ENCODE peak calls at places on chromosomes 12 and 14, in seven cellular contexts. J is IMR-90, D is mesendoderm, K is mesenchymal stem cell, Z is neuronal stem cell, F is H9, T is trophoblast cell. X is an unnamed sample.

GRCh38 chr12:45473636-45474035 is 255.9 kb upstream of the ARID2 start:
- DNase-seq in T (peak; percentile 13), F (no peak), Z (no peak), J (no peak), K (no peak), D (peak; percentile 27), X (no peak)

GRCh38 chr14:89247457-89248122 is 169.4 kb downstream of the FOXN3 start:
- DNase-seq in J (no peak), Z (no peak), K (no peak), F (no peak), T (peak; percentile 38), D (no peak), X (no peak)

GRCh38 chr12:43210437-43211197 is 341.4 kb downstream of the ADAMTS20 start:
- DNase-seq in K (peak; percentile 7), F (no peak), T (no peak), D (no peak), Z (no peak), J (peak; percentile 67), X (no peak)

GRCh38 chr12:111105294-111105693 is 184.9 kb upstream of the MYL2 start:
- DNase-seq in Z (no peak), J (no peak), F (no peak), K (no peak), D (peak; percentile 52), T (no peak), X (no peak)

GRCh38 chr12:47024463-47024862 is 55.0 kb upstream of the PCED1B start:
- DNase-seq in T (no peak), D (no peak), Z (no peak), K (no peak), F (no peak), J (peak; percentile 50), X (no peak)

GRCh38 chr14:21039585-21040369 is 2.4 kb upstream of the RNASE7 start:
- DNase-seq in T (peak; percentile 59), F (peak; percentile 61), K (peak; percentile 76), D (peak; percentile 86), Z (peak; percentile 44), J (peak; percentile 67), X (peak; percentile 53)

GRCh38 chr12:34405286-34406227 is 383.3 kb downstream of the ALG10 start:
- DNase-seq in Z (no peak), F (peak; percentile 12), D (no peak), K (no peak), J (no peak), T (no peak), X (no peak)

GRCh38 chr12:64737539-64737938 is 21.7 kb downstream of the GNS start:
- DNase-seq in K (no peak), J (no peak), D (peak; percentile 68), F (no peak), T (peak; percentile 21), Z (no peak), X (no peak)

GRCh38 chr14:65103150-65103760 is 938 bp upstream of the MAX start:
- DNase-seq in K (peak; percentile 25), J (peak; percentile 27), Z (no peak), F (no peak), T (peak; percentile 29), D (peak; percentile 18), X (no peak)

GRCh38 chr14:62039871-62040270 is 277.7 kb downstream of the SNAPC1 start:
- DNase-seq in Z (no peak), T (peak; percentile 53), F (no peak), D (no peak), K (no peak), J (peak; percentile 26), X (no peak)

GRCh38 chr14:57389646-57390036 is 745 bp upstream of the NAA30 start:
- DNase-seq in K (no peak), D (peak; percentile 59), Z (no peak), T (peak; percentile 2), J (no peak), F (peak; percentile 51), X (no peak)

GRCh38 chr12:105221588-105222325 is 14.2 kb downstream of the APPL2 start:
- DNase-seq in D (no peak), Z (no peak), J (no peak), T (no peak), K (no peak), F (no peak), X (no peak)

GRCh38 chr12:67811437-67812361 is 163.2 kb downstream of the DYRK2 start:
- DNase-seq in F (no peak), T (no peak), K (peak; percentile 53), Z (no peak), J (peak; percentile 93), D (peak; percentile 56), X (no peak)

GRCh38 chr12:119659289-119659897 is 8.5 kb upstream of the PRKAB1 start:
- DNase-seq in D (no peak), T (peak; percentile 82), J (peak; percentile 24), F (no peak), Z (peak; percentile 35), K (peak; percentile 44), X (no peak)

GRCh38 chr12:14955876-14956811 is 5.3 kb downstream of the ARHGDIB start:
- DNase-seq in D (no peak), T (no peak), K (no peak), J (no peak), F (no peak), Z (no peak), X (no peak)

GRCh38 chr12:95674088-95674595 is 116.4 kb downstream of the NTN4 start:
- DNase-seq in K (no peak), F (no peak), D (no peak), J (no peak), T (no peak), Z (no peak), X (no peak)

GRCh38 chr12:65511134-65511912 is 232.8 kb downstream of the MSRB3 start:
- DNase-seq in D (no peak), Z (peak; percentile 8), F (no peak), K (no peak), J (no peak), T (no peak), X (no peak)

GRCh38 chr14:64684091-64684490 is 20.1 kb upstream of the PLEKHG3 start:
- DNase-seq in Z (no peak), T (no peak), K (peak; percentile 87), J (peak; percentile 73), D (no peak), F (no peak), X (no peak)

GRCh38 chr14:21087294-21088091 is 11.0 kb downstream of the ZNF219 start:
- DNase-seq in D (peak; percentile 99), F (peak; percentile 90), J (peak; percentile 98), K (peak; percentile 92), Z (peak; percentile 74), T (peak; percentile 38), X (no peak)

GRCh38 chr12:116263844-116264243 is 13.6 kb downstream of the MED13L start:
- DNase-seq in J (no peak), T (peak; percentile 49), Z (no peak), D (peak; percentile 53), K (no peak), F (no peak), X (no peak)

GRCh38 chr12:121638298-121639202 is 12.2 kb downstream of the ORAI1 start:
- DNase-seq in J (no peak), K (no peak), F (no peak), T (peak; percentile 54), D (no peak), Z (no peak), X (no peak)

GRCh38 chr12:105409881-105410471 is 79.5 kb downstream of the C12orf75 start:
- DNase-seq in T (no peak), D (no peak), F (no peak), J (no peak), Z (no peak), K (no peak), X (no peak)

GRCh38 chr14:102935756-102936155 is 13.3 kb downstream of the AMN start:
- DNase-seq in K (no peak), J (no peak), F (no peak), D (no peak), Z (no peak), T (no peak), X (no peak)

GRCh38 chr12:26847431-26847830 is 14.4 kb upstream of the ITPR2 start:
- DNase-seq in D (no peak), J (no peak), Z (no peak), T (peak; percentile 94), K (no peak), F (no peak), X (no peak)

GRCh38 chr12:106122004-106122403 is 16.8 kb downstream of the NUAK1 start:
- DNase-seq in J (no peak), D (no peak), Z (no peak), F (no peak), T (no peak), K (no peak), X (no peak)

GRCh38 chr12:112418248-112418595 is 525 bp upstream of the PTPN11 start:
- DNase-seq in D (no peak), Z (no peak), F (no peak), T (no peak), K (no peak), J (peak; percentile 11), X (no peak)

GRCh38 chr14:35441160-35441559 is 36.6 kb upstream of the NFKBIA start:
- DNase-seq in K (no peak), T (no peak), Z (no peak), J (no peak), F (no peak), D (no peak), X (no peak)

DNA sequence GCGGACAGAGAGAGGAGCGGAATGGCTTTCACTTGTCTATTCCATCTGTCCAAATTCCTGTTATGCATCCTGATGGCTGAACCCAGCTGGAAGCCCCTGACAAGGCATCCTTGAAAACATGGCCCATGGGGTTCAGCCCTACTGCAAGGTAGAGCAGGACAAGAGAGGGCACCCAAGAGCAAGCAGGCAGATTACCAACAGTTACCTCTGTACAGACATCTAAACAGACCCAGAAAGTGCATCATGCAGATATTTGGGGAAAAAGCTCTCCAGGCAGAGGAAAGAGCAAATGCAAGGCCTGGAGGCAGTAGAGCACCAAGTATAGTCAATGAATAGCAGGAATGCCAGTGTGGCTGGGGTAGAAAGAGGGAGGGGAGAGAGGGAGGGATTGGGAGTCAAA is 407.5 kb downstream of the PCNX1 start:
- DNase-seq in K (no peak), J (no peak), F (peak; percentile 31), Z (no peak), D (peak; percentile 26), T (no peak), X (no peak)
- H2AK5ac ChIP-seq in K (no peak overlapping the region), J (no peak overlapping the region), F (no peak overlapping the region), Z (no peak overlapping the region), D (no peak overlapping the region), T (no peak overlapping the region), X (no peak overlapping the region)

DNA sequence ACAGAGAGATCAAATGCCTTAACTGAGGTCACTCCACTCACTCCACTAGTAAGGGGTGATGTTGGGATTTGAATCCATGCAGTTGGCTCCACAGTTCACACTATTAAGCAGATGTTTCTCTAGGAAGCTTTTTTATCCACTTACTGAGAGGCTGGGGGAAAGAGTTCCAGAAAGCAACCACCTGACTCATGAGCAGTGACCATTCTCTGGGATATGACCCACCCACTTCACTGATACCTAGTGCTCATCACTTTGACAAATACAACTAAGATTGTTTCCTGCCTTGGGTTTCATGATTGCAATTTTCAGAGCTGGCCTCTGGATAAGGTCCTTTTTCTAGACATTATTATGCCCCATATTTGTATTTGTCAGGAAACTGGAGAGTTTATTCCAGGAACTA is 152.1 kb upstream of the PLEKHG7 start:
- DNase-seq in Z (no peak), T (no peak), K (no peak), F (no peak), D (no peak), J (no peak), X (no peak)
- H2AK5ac ChIP-seq in Z (no peak overlapping the region), T (no peak overlapping the region), K (no peak overlapping the region), F (no peak overlapping the region), D (no peak overlapping the region), J (no peak overlapping the region), X (no peak overlapping the region)

GRCh38 chr12:79083181-79083580 is 218.6 kb downstream of the SYT1 start:
- DNase-seq in T (no peak), J (peak; percentile 7), Z (no peak), K (no peak), D (peak; percentile 27), F (no peak), X (no peak)
- H2AK5ac ChIP-seq in T (no peak overlapping the region), J (no peak overlapping the region), Z (no peak overlapping the region), K (no peak overlapping the region), D (no peak overlapping the region), F (no peak overlapping the region), X (no peak overlapping the region)

GRCh38 chr14:69852897-69853296 is 26.3 kb upstream of the SMOC1 start:
- DNase-seq in Z (no peak), F (no peak), J (no peak), T (no peak), D (no peak), K (no peak), X (peak; percentile 26)
- H2AK5ac ChIP-seq in Z (no peak overlapping the region), F (no peak overlapping the region), J (no peak overlapping the region), T (no peak overlapping the region), D (no peak overlapping the region), K (no peak overlapping the region), X (no peak overlapping the region)